ENCODE peak calls at places on chromosomes 2 and 18, in seven cellular contexts. S is HepG2, K is HCT116, I is GM12878, N is endothelial cell of umbilical vein, A is K562, C is GM23338. T is an unnamed sample.

GRCh38 chr2:26675651-26676255 is 16.8 kb upstream of the KCNK3 start:
- DNase-seq in A (no peak), C (no peak), S (no peak), N (no peak), K (no peak), I (no peak), T (no peak)

GRCh38 chr2:25903216-25903776 is 25.0 kb upstream of the ASXL2 start:
- DNase-seq in C (no peak), K (no peak), I (no peak), A (peak; percentile 6), S (no peak), N (no peak), T (no peak)

GRCh38 chr2:66494708-66495107 is 59.8 kb downstream of the MEIS1 start:
- DNase-seq in N (no peak), I (no peak), S (peak; percentile 16), A (peak; percentile 17), K (no peak), C (no peak), T (no peak)

GRCh38 chr2:30611572-30611971 is 164.5 kb downstream of the LCLAT1 start:
- DNase-seq in C (no peak), A (no peak), N (no peak), I (no peak), S (no peak), K (no peak), T (no peak)

GRCh38 chr2:116585654-116586053 is 1228.8 kb upstream of the DDX18 start:
- DNase-seq in S (no peak), A (no peak), K (no peak), N (no peak), C (no peak), I (no peak), T (no peak)

GRCh38 chr18:58316400-58316942 is 272.4 kb downstream of the NEDD4L start:
- DNase-seq in K (no peak), A (no peak), C (no peak), I (no peak), N (no peak), S (no peak), T (no peak)

GRCh38 chr2:238114851-238115660 is 14.9 kb downstream of the ESPNL start:
- DNase-seq in C (no peak), K (no peak), I (no peak), A (peak; percentile 29), S (no peak), N (no peak), T (no peak)

GRCh38 chr2:134836986-134837385 is 1.4 kb upstream of the ACMSD start:
- DNase-seq in A (no peak), C (no peak), N (no peak), I (no peak), S (no peak), K (no peak), T (no peak)

GRCh38 chr2:76281176-76281841 is 570.6 kb upstream of the GCFC2 start:
- DNase-seq in K (no peak), N (no peak), S (no peak), I (no peak), C (no peak), A (no peak), T (no peak)

GRCh38 chr2:70516596-70516995 is 37.0 kb downstream of the TGFA start:
- DNase-seq in I (peak; percentile 24), A (no peak), S (no peak), N (no peak), C (no peak), K (no peak), T (no peak)

GRCh38 chr2:113064898-113065297 is 2.9 kb upstream of the IL1F10 start:
- DNase-seq in K (no peak), I (no peak), C (no peak), N (no peak), S (no peak), A (no peak), T (no peak)

GRCh38 chr18:75226956-75227316 is 16.3 kb downstream of the TSHZ1 start:
- DNase-seq in I (no peak), S (no peak), K (no peak), C (no peak), A (no peak), N (no peak), T (no peak)

GRCh38 chr2:236988690-236989639 is 96.7 kb upstream of the COPS8 start:
- DNase-seq in A (no peak), K (no peak), C (no peak), I (no peak), N (peak; percentile 55), S (peak; percentile 29), T (no peak)

GRCh38 chr2:241102239-241102803 is at the start of gene MTERF4:
- DNase-seq in K (peak; percentile 59), C (peak; percentile 93), I (no peak), N (peak; percentile 78), A (peak; percentile 84), S (peak; percentile 86), T (peak; percentile 20)

GRCh38 chr2:85314884-85315242 is 12.9 kb downstream of the TGOLN2 start:
- DNase-seq in K (no peak), C (no peak), S (no peak), I (no peak), A (no peak), N (no peak), T (no peak)

GRCh38 chr2:29215073-29215472 is 99.9 kb downstream of the CLIP4 start:
- DNase-seq in N (no peak), K (no peak), I (no peak), C (no peak), S (no peak), A (no peak), T (no peak)
- TF ChIP-seq EZH2 in N (no peak), K (no peak), I (no peak), C (no peak), S (no peak), A (no peak), T (no peak)

GRCh38 chr18:37662546-37663339 is 97.1 kb upstream of the CELF4 start:
- DNase-seq in I (no peak), S (no peak), K (no peak), A (no peak), C (no peak), N (no peak), T (no peak)
- TF ChIP-seq POLR2AphosphoS5 in I (no peak), S (no peak), K (no peak), A (no peak), C (no peak), N (no peak), T (no peak)

GRCh38 chr2:106219813-106220212 is 25.7 kb upstream of the UXS1 start:
- DNase-seq in K (no peak), C (no peak), N (no peak), S (no peak), I (no peak), A (no peak), T (no peak)

GRCh38 chr2:106223347-106223746 is 29.2 kb upstream of the UXS1 start:
- DNase-seq in S (no peak), N (no peak), K (no peak), I (no peak), C (peak; percentile 34), A (no peak), T (no peak)
- TF ChIP-seq EZH2 in S (no peak), N (no peak), K (no peak), I (no peak), C (no peak), A (no peak), T (no peak)

GRCh38 chr2:32941944-32942690 is 4.6 kb upstream of the LTBP1 start:
- DNase-seq in S (no peak), A (no peak), N (no peak), K (no peak), C (no peak), I (no peak), T (no peak)
- TF ChIP-seq POLR2AphosphoS5 in S (no peak), A (no peak), N (no peak), K (no peak), C (no peak), I (no peak), T (no peak)

DNA sequence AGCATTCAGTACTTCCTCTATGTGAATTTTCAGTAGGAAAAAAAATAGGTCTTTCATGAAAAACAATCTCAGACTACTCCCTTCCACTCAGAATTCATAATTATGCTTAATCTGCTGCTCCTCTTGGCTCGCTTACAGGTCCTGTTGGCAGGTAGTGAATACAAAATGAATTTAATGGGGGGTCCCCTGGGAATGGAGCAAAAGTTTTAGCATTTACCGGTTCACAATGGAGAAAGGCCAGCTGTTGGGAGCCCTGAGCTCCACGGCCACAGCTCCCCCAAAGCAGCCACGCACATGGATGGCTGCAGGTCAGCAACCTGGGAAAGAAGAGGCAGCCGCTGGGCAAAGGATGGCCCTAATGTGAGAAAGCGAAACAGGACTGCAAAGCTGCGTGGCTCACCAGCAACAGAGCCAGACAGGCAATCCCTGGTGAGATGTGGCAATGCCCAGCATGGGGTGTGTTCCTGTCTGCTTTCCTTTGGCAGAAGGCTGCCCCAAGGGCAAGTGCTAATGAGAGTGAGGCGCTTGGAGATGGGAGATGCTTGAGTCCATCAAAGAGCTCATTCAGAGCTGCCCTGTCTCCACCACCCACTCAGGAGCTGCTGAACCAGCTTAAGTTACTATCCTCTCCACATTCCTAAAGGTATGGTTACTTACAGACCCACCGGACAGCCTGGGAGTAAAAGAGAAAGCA is 447.4 kb downstream of the EPHA4 start:
- DNase-seq in K (no peak), I (no peak), A (no peak), C (peak; percentile 38), S (no peak), N (no peak), T (peak; percentile 82)
- TF ChIP-seq EZH2 in K (no peak), I (no peak), A (no peak), C (no peak), S (no peak), N (no peak), T (no peak)

DNA sequence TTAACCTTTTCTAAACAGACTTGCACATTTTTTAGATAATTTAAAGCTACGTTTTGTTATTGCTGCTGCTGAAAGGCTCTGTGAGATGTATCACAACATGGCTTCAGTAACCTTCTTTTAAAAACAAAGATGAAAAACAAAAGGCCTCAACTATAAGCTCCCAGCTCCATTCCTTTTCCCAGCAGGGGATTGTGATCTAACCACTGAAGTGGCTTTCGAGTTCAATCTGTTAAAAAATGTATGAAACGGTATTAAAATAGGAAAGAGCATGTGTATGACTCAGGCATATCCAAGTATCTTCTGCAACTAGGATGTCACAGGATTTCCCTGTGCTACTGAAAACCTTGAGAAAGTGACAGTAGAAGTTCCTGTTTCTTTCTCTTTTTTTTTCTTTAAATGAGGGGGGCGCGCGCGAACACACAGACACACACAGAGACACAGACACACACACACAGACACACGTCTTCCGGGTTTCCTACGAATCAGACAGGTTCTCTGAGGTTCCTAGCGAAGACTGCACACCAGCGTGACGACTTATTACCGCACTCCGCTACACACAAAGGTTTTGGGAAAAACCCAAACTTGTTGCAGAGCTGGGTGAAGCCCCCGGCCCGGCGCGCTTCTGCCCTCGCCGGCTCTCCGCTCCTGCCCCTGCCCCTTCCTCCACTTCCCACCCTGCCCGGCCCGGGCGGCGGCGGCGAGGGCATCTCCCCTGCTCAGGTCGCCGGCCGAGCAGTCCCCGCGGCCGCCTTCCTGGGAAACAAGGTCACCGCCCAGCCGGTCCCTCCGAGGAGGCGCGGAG is 86.8 kb downstream of the RBMS1 start:
- DNase-seq in A (no peak), K (peak; percentile 24), I (no peak), N (peak; percentile 77), C (peak; percentile 51), S (peak; percentile 35), T (peak; percentile 34)
- TF ChIP-seq POLR2AphosphoS5 in A (no peak), K (peak; percentile 26), I (no peak), N (peak; percentile 14), C (no peak), S (no peak), T (peak; percentile 31)

GRCh38 chr2:176129013-176129796 is at the start of gene HOXD8:
- DNase-seq in I (no peak), A (peak; percentile 33), C (peak; percentile 79), K (peak; percentile 59), N (peak; percentile 81), S (no peak), T (no peak)
- TF ChIP-seq EZH2 in I (no peak), A (peak; percentile 74), C (peak; percentile 87), K (no peak), N (peak; percentile 21), S (no peak), T (no peak)

T was measured in SK-N-MC.